ENCODE peak calls at places on chromosome 13, in seven cellular contexts. F, H, W, T, J, X and A are unnamed samples.

GRCh38 chr13:111210488-111210887 is 95.4 kb downstream of the ARHGEF7 start:
- DNase-seq in F (no peak), W (no peak), X (no peak), J (no peak), T (no peak), H (no peak), A (no peak)

GRCh38 chr13:73060251-73061160 is 1.7 kb downstream of the KLF5 start:
- DNase-seq in F (no peak), X (peak), T (no peak), H (no peak), W (no peak), J (no peak), A (peak)

GRCh38 chr13:20303636-20304035 is 71.5 kb upstream of the GJB6 start:
- DNase-seq in F (no peak), J (no peak), T (no peak), W (no peak), X (no peak), H (no peak), A (no peak)

GRCh38 chr13:50386527-50387123 is 371.4 kb downstream of the KCNRG start:
- DNase-seq in J (no peak), T (no peak), F (peak), W (no peak), H (no peak), X (no peak), A (peak)

GRCh38 chr13:52033039-52033438 is 8.5 kb downstream of the UTP14C start:
- DNase-seq in X (no peak), W (no peak), J (no peak), H (no peak), T (no peak), F (no peak), A (no peak)

GRCh38 chr13:80361883-80362327 is 21.0 kb upstream of the SPRY2 start:
- DNase-seq in F (no peak), T (no peak), H (no peak), X (peak), W (no peak), J (peak), A (no peak)

GRCh38 chr13:67377919-67378318 is 147.8 kb upstream of the PCDH9 start:
- DNase-seq in F (no peak), H (no peak), W (no peak), T (no peak), J (no peak), X (no peak), A (no peak)

GRCh38 chr13:50760751-50761150 is 82.7 kb downstream of the DLEU7 start:
- DNase-seq in F (no peak), X (no peak), H (no peak), J (no peak), W (no peak), T (no peak), A (no peak)

GRCh38 chr13:40130871-40131636 is 475.6 kb downstream of the COG6 start:
- DNase-seq in F (no peak), W (no peak), J (no peak), T (no peak), X (peak), H (no peak), A (no peak)

GRCh38 chr13:23709521-23709920 is 139.3 kb downstream of the TNFRSF19 start:
- DNase-seq in F (no peak), X (no peak), T (no peak), W (no peak), H (no peak), J (no peak), A (no peak)

GRCh38 chr13:45413826-45414312 is 4.3 kb downstream of the SLC25A30 start:
- DNase-seq in X (no peak), F (no peak), T (no peak), J (no peak), H (no peak), W (no peak), A (no peak)

GRCh38 chr13:23683084-23683483 is 112.9 kb downstream of the TNFRSF19 start:
- DNase-seq in T (no peak), J (no peak), H (no peak), X (no peak), F (no peak), W (no peak), A (no peak)

GRCh38 chr13:75825599-75825998 is 189.5 kb downstream of the LMO7 start:
- DNase-seq in W (no peak), F (no peak), H (no peak), J (no peak), T (no peak), X (no peak), A (no peak)

GRCh38 chr13:37473035-37473434 is 125.5 kb downstream of the POSTN start:
- DNase-seq in T (no peak), J (no peak), X (peak), H (no peak), W (no peak), F (no peak), A (no peak)

GRCh38 chr13:40087021-40088002 is 431.9 kb downstream of the COG6 start:
- DNase-seq in X (no peak), H (no peak), W (no peak), T (no peak), J (no peak), F (peak), A (peak)

GRCh38 chr13:73717632-73718031 is 416.6 kb downstream of the KLF12 start:
- DNase-seq in X (no peak), W (no peak), F (no peak), T (peak), H (no peak), J (no peak), A (no peak)

GRCh38 chr13:46617885-46618284 is 64.9 kb downstream of the LRCH1 start:
- DNase-seq in F (no peak), T (no peak), W (no peak), X (no peak), H (no peak), J (no peak), A (no peak)

GRCh38 chr13:30132623-30133553 is 174.5 kb downstream of the KATNAL1 start:
- DNase-seq in X (peak), W (peak), H (peak), T (peak), J (peak), F (peak), A (peak)

GRCh38 chr13:79085021-79085420 is 321.0 kb downstream of the RBM26 start:
- DNase-seq in X (no peak), W (no peak), F (no peak), J (no peak), T (no peak), H (no peak), A (no peak)

GRCh38 chr13:79679334-79679733 is 198.4 kb downstream of the NDFIP2 start:
- DNase-seq in W (no peak), F (peak), J (peak), H (peak), T (no peak), X (peak), A (no peak)

GRCh38 chr13:50909605-50910482 is at the start of gene RNASEH2B:
- DNase-seq in F (peak), J (peak), X (peak), H (peak), T (peak), W (no peak), A (no peak)

GRCh38 chr13:98254541-98254940 is 77.5 kb upstream of the RNF113B start:
- DNase-seq in J (no peak), H (no peak), W (no peak), T (no peak), X (no peak), F (no peak), A (no peak)

GRCh38 chr13:110726726-110727125 is 13.2 kb downstream of the ING1 start:
- DNase-seq in F (no peak), W (peak), X (peak), J (no peak), T (peak), H (peak), A (no peak)

GRCh38 chr13:95608640-95609280 is 35.7 kb downstream of the DZIP1 start:
- DNase-seq in H (no peak), X (peak), W (no peak), J (no peak), F (no peak), T (no peak), A (no peak)

GRCh38 chr13:26021516-26021915 is 30.3 kb downstream of the SHISA2 start:
- DNase-seq in J (no peak), F (no peak), X (peak), H (no peak), T (no peak), W (no peak), A (no peak)

GRCh38 chr13:95212962-95213850 is 88.0 kb downstream of the ABCC4 start:
- DNase-seq in X (no peak), F (no peak), J (no peak), H (no peak), W (no peak), T (no peak), A (peak)

GRCh38 chr13:112178769-112179168 is 111.8 kb downstream of the SOX1 start:
- DNase-seq in W (no peak), T (no peak), F (no peak), H (no peak), J (no peak), X (no peak), A (no peak)